ENCODE peak calls at places on chromosome 12, in nine cellular contexts. J is NCI-H1694 treated with DMSO at 0.1 percent for 48 hours; B is stimulated activated CD8-positive, alpha-beta memory T cell treated with anti-CD3 and anti-CD28 coated beads, Interleukin-15, amount 100 ng/mL, for 24 hours; T is GM12865; U is mesenteric fat pad; Z is iPS-NIHi11; H is putamen; K is HS-5; D is head of caudate nucleus. P is an unnamed sample.

GRCh38 chr12:28966049-28966778 is 182.9 kb upstream of the FAR2 start:
- DNase-seq in K (no peak), T (no peak), J (no peak), H (no peak), D (peak; percentile 15), B (no peak), Z (no peak), U (no peak), P (no peak)

GRCh38 chr12:85065816-85066482 is 29.8 kb downstream of the LRRIQ1 start:
- DNase-seq in K (no peak), T (no peak), D (no peak), U (no peak), Z (no peak), H (no peak), J (no peak), B (no peak), P (no peak)

GRCh38 chr12:76084277-76085158 is at the start of gene NAP1L1:
- DNase-seq in B (peak; percentile 89), J (peak; percentile 94), Z (peak; percentile 95), U (peak; percentile 98), H (peak; percentile 98), T (peak; percentile 98), K (peak; percentile 90), D (peak; percentile 98), P (peak; percentile 97)

GRCh38 chr12:6605425-6606330 is 1.5 kb downstream of the CHD4 start:
- DNase-seq in J (no peak), D (peak; percentile 59), Z (peak; percentile 31), T (peak; percentile 40), U (no peak), K (no peak), H (peak; percentile 58), B (no peak), P (no peak)

GRCh38 chr12:50764116-50764860 is 387 bp downstream of the ATF1 start:
- DNase-seq in Z (peak; percentile 85), U (no peak), K (no peak), D (no peak), B (peak; percentile 65), H (no peak), T (no peak), J (peak; percentile 39), P (peak; percentile 79)

GRCh38 chr12:120366884-120367251 is 2.1 kb downstream of the MSI1 start:
- DNase-seq in D (peak; percentile 40), T (no peak), U (no peak), H (peak; percentile 30), K (no peak), B (no peak), Z (no peak), J (no peak), P (no peak)

GRCh38 chr12:130880411-130880885 is 8.6 kb downstream of the RAN start:
- DNase-seq in Z (no peak), U (no peak), J (no peak), K (no peak), D (no peak), H (no peak), T (peak; percentile 63), B (no peak), P (peak; percentile 37)

GRCh38 chr12:54028324-54029201 is at the start of gene HOXC6:
- DNase-seq in D (no peak), Z (no peak), H (no peak), T (no peak), B (no peak), K (no peak), U (no peak), J (no peak), P (no peak)

GRCh38 chr12:67067453-67068203 is 201.5 kb upstream of the CAND1 start:
- DNase-seq in H (peak; percentile 36), J (no peak), K (no peak), D (peak; percentile 11), Z (no peak), B (no peak), U (no peak), T (no peak), P (peak; percentile 3)

GRCh38 chr12:39595923-39596322 is 23.7 kb downstream of the ABCD2 start:
- DNase-seq in H (no peak), J (no peak), B (no peak), U (no peak), Z (no peak), K (no peak), D (no peak), T (no peak), P (no peak)

GRCh38 chr12:39125580-39125979 is 220.2 kb upstream of the CPNE8 start:
- DNase-seq in J (no peak), K (no peak), H (no peak), T (no peak), B (no peak), U (no peak), Z (no peak), D (no peak), P (no peak)

GRCh38 chr12:44031472-44032185 is 195.7 kb downstream of the TMEM117 start:
- DNase-seq in T (no peak), K (no peak), Z (no peak), H (no peak), J (no peak), U (no peak), D (no peak), B (no peak), P (no peak)

GRCh38 chr12:63668028-63668799 is at the start of gene DPY19L2:
- DNase-seq in D (peak; percentile 82), H (peak; percentile 66), K (peak; percentile 61), U (peak; percentile 88), Z (peak; percentile 51), T (peak; percentile 52), B (peak; percentile 42), J (peak; percentile 3), P (peak; percentile 23)

GRCh38 chr12:108333898-108334699 is 5.0 kb downstream of the CMKLR1 start:
- DNase-seq in T (peak; percentile 91), J (no peak), H (no peak), K (peak; percentile 13), B (no peak), D (no peak), U (no peak), Z (no peak), P (peak; percentile 60)

GRCh38 chr12:53174881-53175491 is 5.5 kb upstream of the ZNF740 start:
- DNase-seq in U (peak; percentile 57), Z (peak; percentile 78), D (no peak), K (no peak), T (no peak), J (no peak), H (no peak), B (no peak), P (peak; percentile 24)

GRCh38 chr12:107912421-107913004 is 138.0 kb downstream of the ASCL4 start:
- DNase-seq in Z (peak; percentile 83), H (peak; percentile 24), T (peak; percentile 66), K (no peak), B (peak; percentile 43), D (peak; percentile 68), U (no peak), J (peak; percentile 33), P (peak; percentile 82)

GRCh38 chr12:64820593-64820992 is 3.9 kb upstream of the TBC1D30 start:
- DNase-seq in J (no peak), K (no peak), B (no peak), T (no peak), Z (no peak), H (no peak), U (no peak), D (no peak), P (no peak)

GRCh38 chr12:112294793-112295192 is 87.4 kb downstream of the HECTD4 start:
- DNase-seq in K (no peak), J (peak; percentile 49), U (no peak), T (no peak), Z (no peak), D (no peak), H (no peak), B (no peak), P (no peak)

GRCh38 chr12:55797068-55797467 is 20.5 kb downstream of the SARNP start:
- DNase-seq in K (no peak), T (peak; percentile 16), H (peak; percentile 33), Z (peak; percentile 39), J (peak; percentile 35), D (peak; percentile 73), B (no peak), U (no peak), P (no peak)

GRCh38 chr12:91562476-91562875 is 379.9 kb upstream of the DCN start:
- DNase-seq in H (no peak), J (no peak), T (peak; percentile 42), B (no peak), Z (no peak), D (no peak), U (no peak), K (no peak), P (no peak)

GRCh38 chr12:70040141-70040540 is 203.1 kb upstream of the CNOT2 start:
- DNase-seq in T (no peak), J (no peak), D (no peak), H (no peak), Z (no peak), K (no peak), U (no peak), B (no peak), P (no peak)

GRCh38 chr12:123519151-123520001 is 14.1 kb downstream of the RILPL1 start:
- DNase-seq in D (peak; percentile 48), T (no peak), H (peak; percentile 25), U (no peak), Z (peak; percentile 44), B (no peak), J (no peak), K (no peak), P (no peak)

GRCh38 chr12:53659011-53659551 is 16.8 kb downstream of the ATP5MC2 start:
- DNase-seq in J (no peak), B (no peak), T (no peak), Z (peak; percentile 44), D (peak; percentile 92), U (no peak), H (peak; percentile 93), K (no peak), P (no peak)

GRCh38 chr12:89863968-89864367 is 155.3 kb upstream of the ATP2B1 start:
- DNase-seq in Z (no peak), H (no peak), B (no peak), J (no peak), K (no peak), D (no peak), U (no peak), T (peak; percentile 52), P (no peak)

GRCh38 chr12:27048822-27049752 is 26.7 kb downstream of the MED21 start:
- DNase-seq in Z (peak; percentile 23), H (no peak), D (no peak), T (no peak), J (no peak), U (no peak), K (peak; percentile 76), B (no peak), P (no peak)

GRCh38 chr12:108597559-108598471 is at the start of gene TMEM119:
- DNase-seq in Z (peak; percentile 59), T (no peak), B (no peak), U (no peak), J (no peak), H (no peak), K (no peak), D (peak; percentile 21), P (no peak)

GRCh38 chr12:129704232-129704830 is 199.5 kb downstream of the TMEM132D start:
- DNase-seq in K (no peak), H (no peak), T (no peak), Z (no peak), B (no peak), D (no peak), U (no peak), J (no peak), P (no peak)

GRCh38 chr12:50925342-50925651 is 27.0 kb upstream of the HIGD1C start:
- DNase-seq in U (no peak), K (no peak), J (no peak), B (no peak), T (peak; percentile 51), Z (no peak), D (no peak), H (no peak), P (no peak)

GRCh38 chr12:29563636-29564035 is 66.2 kb upstream of the OVCH1 start:
- DNase-seq in B (no peak), U (no peak), Z (no peak), H (no peak), T (peak; percentile 8), J (no peak), D (no peak), K (no peak), P (no peak)

GRCh38 chr12:95130096-95130495 is 56.7 kb upstream of the NR2C1 start:
- DNase-seq in Z (no peak), B (no peak), H (no peak), J (no peak), T (no peak), D (no peak), K (no peak), U (no peak), P (no peak)

GRCh38 chr12:115857160-115857920 is 420.2 kb downstream of the MED13L start:
- DNase-seq in T (no peak), U (no peak), H (no peak), B (no peak), K (no peak), J (no peak), Z (no peak), D (no peak), P (no peak)